ENCODE peak calls at places on chromosomes 16 and 17, in nine cellular contexts. V is nephron progenitor cell; F is islet precursor cell; E is Karpas-422; B is stimulated activated CD8-positive, alpha-beta memory T cell treated with anti-CD3 and anti-CD28 coated beads, Interleukin-12 subunit alpha, Interleukin-12 subunit beta, amount 100 ng/mL, for 4 hours; U is ACHN; N is OCI-LY7; S is COR-L47; H is gastrocnemius medialis. R is an unnamed sample.

GRCh38 chr17:12622726-12623125 is 43.0 kb upstream of the MYOCD start:
- DNase-seq in H (no peak), B (no peak), E (peak; percentile 7), S (no peak), F (no peak), U (no peak), N (no peak), V (no peak), R (no peak)

GRCh38 chr17:78027121-78027520 is 68.6 kb downstream of the TNRC6C start:
- DNase-seq in N (no peak), U (no peak), V (no peak), S (no peak), B (no peak), E (no peak), F (no peak), H (no peak), R (no peak)

GRCh38 chr16:47644166-47644565 is 183.0 kb downstream of the PHKB start:
- DNase-seq in H (no peak), F (no peak), B (no peak), E (no peak), N (no peak), V (no peak), S (no peak), U (no peak), R (no peak)

GRCh38 chr16:50841081-50841886 is 99.4 kb downstream of the CYLD start:
- DNase-seq in B (no peak), U (no peak), V (no peak), N (no peak), S (no peak), E (no peak), F (peak; percentile 29), H (no peak), R (peak; percentile 54)

GRCh38 chr17:66372182-66372581 is 69.8 kb downstream of the PRKCA start:
- DNase-seq in U (no peak), V (no peak), S (no peak), E (no peak), F (no peak), B (no peak), H (no peak), N (no peak), R (no peak)

GRCh38 chr17:48270896-48271295 is 159.1 kb downstream of the SKAP1 start:
- DNase-seq in H (no peak), N (no peak), E (no peak), F (no peak), B (no peak), S (peak; percentile 6), V (no peak), U (no peak), R (no peak)

GRCh38 chr17:71085238-71086033 is 916.1 kb downstream of the KCNJ2 start:
- DNase-seq in H (no peak), S (no peak), F (peak; percentile 90), U (peak; percentile 47), N (peak; percentile 58), B (no peak), E (peak; percentile 79), V (peak; percentile 65), R (peak; percentile 68)

GRCh38 chr16:11076259-11077018 is 132.1 kb downstream of the CLEC16A start:
- DNase-seq in F (no peak), U (no peak), V (peak; percentile 30), S (no peak), N (no peak), B (peak; percentile 54), H (no peak), E (no peak), R (peak; percentile 25)

GRCh38 chr16:30025574-30025973 is 2.6 kb downstream of the C16orf92 start:
- DNase-seq in H (no peak), S (no peak), U (no peak), V (no peak), E (no peak), B (no peak), F (no peak), N (no peak), R (no peak)

GRCh38 chr16:29662729-29663019 is 373 bp upstream of the SPN start:
- DNase-seq in V (no peak), H (no peak), E (no peak), N (peak; percentile 67), U (no peak), S (no peak), F (no peak), B (peak; percentile 21), R (no peak)

GRCh38 chr16:31452631-31453106 is 6.6 kb upstream of the ARMC5 start:
- DNase-seq in B (no peak), N (no peak), S (no peak), U (peak; percentile 87), E (no peak), H (no peak), F (peak; percentile 67), V (no peak), R (no peak)

GRCh38 chr17:52157603-52158449 is 688 bp downstream of the CA10 start:
- DNase-seq in F (peak; percentile 82), E (no peak), H (no peak), N (no peak), U (no peak), S (no peak), B (no peak), V (peak; percentile 46), R (peak; percentile 27)

GRCh38 chr16:78844682-78845081 is 745.2 kb downstream of the WWOX start:
- DNase-seq in B (no peak), S (no peak), H (no peak), N (no peak), F (no peak), U (no peak), V (peak; percentile 38), E (no peak), R (no peak)

GRCh38 chr16:85829751-85830445 is 30.4 kb downstream of the COX4I1 start:
- DNase-seq in B (no peak), E (no peak), H (peak; percentile 21), V (no peak), N (no peak), U (no peak), S (no peak), F (no peak), R (no peak)

GRCh38 chr16:2882460-2883026 is 472 bp upstream of the FLYWCH2 start:
- DNase-seq in E (peak; percentile 99), H (peak; percentile 99), B (peak; percentile 78), S (peak; percentile 97), U (peak; percentile 100), V (peak; percentile 92), F (peak; percentile 98), N (peak; percentile 98), R (peak; percentile 98)

GRCh38 chr17:15265131-15265530 is at the start of gene PMP22:
- DNase-seq in U (no peak), S (no peak), E (no peak), N (no peak), H (peak; percentile 37), B (no peak), V (no peak), F (no peak), R (no peak)

GRCh38 chr17:67377727-67378443 is 804 bp downstream of the PITPNC1 start:
- DNase-seq in B (peak; percentile 37), H (no peak), F (peak; percentile 87), S (peak; percentile 26), N (peak; percentile 84), E (peak; percentile 81), V (peak; percentile 62), U (peak; percentile 33), R (peak; percentile 71)

GRCh38 chr16:1305823-1306222 is 3.6 kb upstream of the UBE2I start:
- DNase-seq in S (no peak), H (no peak), F (no peak), E (no peak), B (no peak), U (no peak), V (no peak), N (no peak), R (no peak)

GRCh38 chr16:24499193-24499814 is 40.1 kb upstream of the RBBP6 start:
- DNase-seq in E (peak; percentile 74), B (no peak), H (no peak), S (no peak), N (peak; percentile 31), V (peak; percentile 53), F (peak; percentile 76), U (peak; percentile 55), R (peak; percentile 83)

GRCh38 chr17:63154586-63155244 is 188.7 kb downstream of the TANC2 start:
- DNase-seq in F (no peak), E (no peak), H (no peak), N (no peak), B (no peak), V (no peak), S (no peak), U (no peak), R (no peak)

GRCh38 chr16:88781140-88782077 is 3.6 kb downstream of the PIEZO1 start:
- DNase-seq in N (peak; percentile 58), V (no peak), U (no peak), S (no peak), E (no peak), F (peak; percentile 57), B (peak; percentile 49), H (no peak), R (no peak)

GRCh38 chr17:27550291-27550930 is 80.6 kb upstream of the LGALS9 start:
- DNase-seq in N (no peak), U (no peak), H (no peak), S (no peak), B (no peak), F (peak; percentile 52), E (no peak), V (no peak), R (no peak)

GRCh38 chr16:47927330-47927729 is 228.5 kb downstream of the ABCC12 start:
- DNase-seq in F (no peak), B (no peak), V (no peak), N (no peak), S (no peak), E (no peak), U (no peak), H (no peak), R (peak; percentile 20)

GRCh38 chr17:21297026-21297520 is 12.6 kb downstream of the MAP2K3 start:
- DNase-seq in E (no peak), N (no peak), H (no peak), B (no peak), S (no peak), V (no peak), F (no peak), U (no peak), R (no peak)

GRCh38 chr17:17435323-17435722 is 41.5 kb upstream of the MED9 start:
- DNase-seq in S (no peak), N (no peak), V (peak; percentile 22), B (no peak), U (no peak), E (no peak), H (no peak), F (peak; percentile 93), R (peak; percentile 66)

GRCh38 chr17:77300016-77300686 is 159.4 kb downstream of the SEC14L1 start:
- DNase-seq in F (no peak), S (no peak), U (no peak), B (no peak), V (no peak), H (no peak), E (no peak), N (no peak), R (no peak)

GRCh38 chr16:17474572-17474971 is 3.8 kb upstream of the XYLT1 start:
- DNase-seq in H (no peak), E (peak; percentile 63), U (no peak), S (no peak), V (no peak), F (no peak), B (no peak), N (peak; percentile 41), R (peak; percentile 3)